ENCODE peak calls at places on chromosomes 7 and 10, in eight cellular contexts. A is T47D; N is activated B cell treated with CpG ODN at 0.5 μM for 24 hours; D is skeletal muscle cell; Q is HEK293T; E is NCI-H2171 treated with DMSO at 0.1 percent for 48 hours; U is activated naive CD8-positive, alpha-beta T cell treated with anti-CD3 and anti-CD28 coated beads, Interleukin-2, amount 50 U/mL, for 24 hours; M is T follicular helper cell. J is an unnamed sample.

GRCh38 chr7:151426486-151426905 is 13.4 kb downstream of the CRYGN start:
- DNase-seq in D (peak; percentile 86), U (no peak), Q (peak; percentile 63), N (no peak), M (no peak), A (no peak), E (no peak), J (peak; percentile 85)

GRCh38 chr7:80288175-80289122 is 153.8 kb downstream of the GNAI1 start:
- DNase-seq in A (no peak), E (no peak), M (no peak), Q (no peak), D (peak; percentile 91), U (no peak), N (no peak), J (peak; percentile 98)

GRCh38 chr10:44334621-44335184 is 50.2 kb downstream of the CXCL12 start:
- DNase-seq in Q (no peak), E (peak; percentile 92), D (peak; percentile 76), N (no peak), U (no peak), A (no peak), M (no peak), J (peak; percentile 67)

GRCh38 chr7:106178593-106179134 is 66.6 kb upstream of the SYPL1 start:
- DNase-seq in N (no peak), M (no peak), D (peak; percentile 23), U (no peak), A (peak; percentile 85), Q (no peak), E (peak; percentile 2), J (peak; percentile 39)

GRCh38 chr7:150389532-150389816 is 10.3 kb downstream of the ZNF775 start:
- DNase-seq in E (no peak), D (no peak), Q (no peak), A (no peak), U (no peak), M (no peak), N (no peak), J (no peak)

GRCh38 chr10:87862644-87863101 is 660 bp downstream of the KLLN start:
- DNase-seq in Q (no peak), N (no peak), E (peak; percentile 54), A (no peak), M (peak; percentile 65), U (no peak), D (no peak), J (no peak)

GRCh38 chr10:69333205-69333604 is 54.9 kb downstream of the HK1 start:
- DNase-seq in U (no peak), D (no peak), Q (no peak), E (no peak), N (no peak), A (peak; percentile 96), M (no peak), J (peak; percentile 29)

GRCh38 chr10:17348111-17349008 is 106.0 kb downstream of the ST8SIA6 start:
- DNase-seq in U (no peak), Q (peak; percentile 52), E (no peak), A (peak; percentile 90), N (no peak), D (peak; percentile 66), M (no peak), J (peak; percentile 89)

GRCh38 chr10:18214692-18215563 is 74.7 kb downstream of the CACNB2 start:
- DNase-seq in E (peak; percentile 15), A (peak; percentile 75), M (no peak), D (no peak), Q (peak; percentile 55), U (peak; percentile 14), N (no peak), J (peak; percentile 67)

GRCh38 chr10:16854623-16855022 is 37.4 kb upstream of the RSU1 start:
- DNase-seq in D (no peak), Q (no peak), N (no peak), E (no peak), A (no peak), U (no peak), M (no peak), J (peak; percentile 25)

GRCh38 chr7:128121731-128122576 is 90.7 kb upstream of the LRRC4 start:
- DNase-seq in A (peak; percentile 25), E (no peak), N (no peak), Q (no peak), D (no peak), M (no peak), U (no peak), J (no peak)

GRCh38 chr10:73841526-73842285 is 30.3 kb upstream of the NDST2 start:
- DNase-seq in N (no peak), Q (no peak), E (no peak), M (no peak), A (no peak), U (no peak), D (no peak), J (no peak)

GRCh38 chr10:72694476-72695369 is 2.8 kb downstream of the MCU start:
- DNase-seq in A (peak; percentile 59), M (no peak), U (no peak), D (no peak), Q (no peak), E (no peak), N (no peak), J (no peak)

GRCh38 chr7:150977382-150978135 is 562 bp downstream of the KCNH2 start:
- DNase-seq in N (no peak), U (no peak), A (no peak), E (peak; percentile 25), D (no peak), M (no peak), Q (no peak), J (no peak)

GRCh38 chr10:132319853-132320669 is 11.9 kb upstream of the LRRC27 start:
- DNase-seq in A (peak; percentile 16), D (peak; percentile 71), Q (no peak), E (no peak), N (no peak), U (peak; percentile 44), M (no peak), J (peak; percentile 87)

GRCh38 chr7:135748770-135749169 is at the start of gene FAM180A:
- DNase-seq in D (no peak), U (no peak), E (no peak), A (no peak), Q (no peak), M (no peak), N (no peak), J (no peak)

GRCh38 chr10:110165239-110165638 is 42.2 kb upstream of the MXI1 start:
- DNase-seq in D (no peak), N (no peak), A (no peak), Q (no peak), E (no peak), U (no peak), M (no peak), J (no peak)

GRCh38 chr7:13987395-13987794 is 2.1 kb downstream of the ETV1 start:
- DNase-seq in Q (no peak), M (no peak), N (no peak), E (no peak), D (no peak), A (no peak), U (no peak), J (no peak)

GRCh38 chr10:97850446-97850845 is 803 bp downstream of the GOLGA7B start:
- DNase-seq in A (no peak), U (peak; percentile 25), Q (no peak), D (no peak), M (peak; percentile 6), N (no peak), E (no peak), J (no peak)

GRCh38 chr7:25009271-25009670 is 29.3 kb upstream of the OSBPL3 start:
- DNase-seq in Q (no peak), D (peak; percentile 90), E (no peak), U (no peak), A (peak; percentile 49), M (no peak), N (no peak), J (peak; percentile 92)

J was measured in brain microvascular endothelial cell.